ENCODE peak calls at places on chromosomes 2 and 18, in eight cellular contexts. O, T, S, M, C, U, Q and P are unnamed samples.

GRCh38 chr2:239482801-239483712 is 82.2 kb upstream of the HDAC4 start:
- DNase-seq in O (no peak), T (no peak), S (no peak), M (no peak), C (no peak), U (no peak), Q (no peak), P (no peak)

GRCh38 chr18:62183578-62184195 is 3.2 kb downstream of the PIGN start:
- DNase-seq in O (no peak), T (no peak), S (peak; percentile 32), M (no peak), C (peak; percentile 81), U (peak; percentile 76), Q (peak; percentile 73), P (no peak)

GRCh38 chr2:221390846-221391245 is 181.3 kb downstream of the EPHA4 start:
- DNase-seq in O (no peak), T (no peak), S (no peak), M (no peak), C (no peak), U (no peak), Q (no peak), P (no peak)

GRCh38 chr2:171056307-171056706 is 104.4 kb downstream of the TLK1 start:
- DNase-seq in O (no peak), T (no peak), S (no peak), M (no peak), C (peak; percentile 40), U (peak; percentile 40), Q (peak; percentile 12), P (no peak)

GRCh38 chr18:24560511-24560981 is 100.1 kb downstream of the HRH4 start:
- DNase-seq in O (no peak), T (no peak), S (peak; percentile 19), M (peak; percentile 68), C (no peak), U (no peak), Q (no peak), P (no peak)

GRCh38 chr2:148507970-148508369 is 136.6 kb upstream of the EPC2 start:
- DNase-seq in O (no peak), T (no peak), S (peak; percentile 66), M (no peak), C (no peak), U (no peak), Q (no peak), P (no peak)

GRCh38 chr2:228875152-228875875 is 395.8 kb downstream of the PID1 start:
- DNase-seq in O (no peak), T (no peak), S (no peak), M (no peak), C (peak; percentile 25), U (peak; percentile 34), Q (peak; percentile 75), P (peak; percentile 46)

GRCh38 chr2:164910091-164910899 is 45.0 kb downstream of the SLC38A11 start:
- DNase-seq in O (no peak), T (no peak), S (no peak), M (no peak), C (peak; percentile 41), U (peak; percentile 60), Q (peak; percentile 39), P (peak; percentile 35)

GRCh38 chr2:163733301-163733938 is 2.4 kb downstream of the FIGN start:
- DNase-seq in O (no peak), T (peak; percentile 44), S (no peak), M (no peak), C (peak; percentile 14), U (peak; percentile 38), Q (peak; percentile 20), P (no peak)

GRCh38 chr2:239327536-239328305 is 73.1 kb downstream of the HDAC4 start:
- DNase-seq in O (no peak), T (peak; percentile 51), S (peak; percentile 37), M (no peak), C (no peak), U (no peak), Q (peak; percentile 22), P (no peak)

GRCh38 chr18:22169889-22170420 is 566 bp downstream of the GATA6 start:
- DNase-seq in O (no peak), T (peak; percentile 51), S (peak; percentile 81), M (no peak), C (peak; percentile 58), U (no peak), Q (no peak), P (no peak)

GRCh38 chr2:120346034-120346666 is at the start of gene INHBB:
- DNase-seq in O (no peak), T (no peak), S (peak; percentile 88), M (no peak), C (no peak), U (no peak), Q (peak; percentile 56), P (no peak)

GRCh38 chr2:1651131-1652066 is 92.9 kb downstream of the PXDN start:
- DNase-seq in O (no peak), T (no peak), S (no peak), M (no peak), C (peak; percentile 45), U (no peak), Q (no peak), P (no peak)

GRCh38 chr2:118847447-118848172 is at the start of gene EN1:
- DNase-seq in O (no peak), T (no peak), S (peak; percentile 94), M (no peak), C (peak; percentile 48), U (peak; percentile 81), Q (peak; percentile 67), P (peak; percentile 74)

GRCh38 chr2:23926289-23926749 is 604 bp downstream of the ATAD2B start:
- DNase-seq in O (peak; percentile 2), T (peak; percentile 33), S (peak; percentile 77), M (peak; percentile 58), C (no peak), U (no peak), Q (peak; percentile 55), P (no peak)

GRCh38 chr18:76369791-76370555 is 125.1 kb downstream of the ZNF516 start:
- DNase-seq in O (no peak), T (no peak), S (no peak), M (no peak), C (no peak), U (no peak), Q (no peak), P (no peak)

GRCh38 chr2:3526871-3527270 is 7.5 kb upstream of the ADI1 start:
- DNase-seq in O (no peak), T (no peak), S (peak; percentile 47), M (no peak), C (no peak), U (no peak), Q (no peak), P (no peak)

GRCh38 chr2:128986867-128987268 is 668.2 kb upstream of the HS6ST1 start:
- DNase-seq in O (no peak), T (no peak), S (no peak), M (no peak), C (no peak), U (no peak), Q (no peak), P (no peak)

GRCh38 chr2:65064728-65065552 is 8.7 kb downstream of the CEP68 start:
- DNase-seq in O (no peak), T (peak; percentile 53), S (peak; percentile 65), M (no peak), C (peak; percentile 94), U (peak; percentile 93), Q (peak; percentile 93), P (peak; percentile 98)

GRCh38 chr18:13893418-13893760 is 21.9 kb downstream of the MC2R start:
- DNase-seq in O (no peak), T (no peak), S (no peak), M (no peak), C (no peak), U (no peak), Q (no peak), P (no peak)

GRCh38 chr2:151967829-151968722 is 130.8 kb downstream of the CACNB4 start:
- DNase-seq in O (no peak), T (no peak), S (no peak), M (no peak), C (no peak), U (no peak), Q (no peak), P (no peak)
- H3K4me3 ChIP-seq in O (no peak overlapping the region), T (no peak overlapping the region), S (no peak overlapping the region), M (no peak overlapping the region), C (no peak overlapping the region), U (no peak overlapping the region), Q (no peak overlapping the region), P (no peak overlapping the region)

GRCh38 chr18:23357992-23358594 is 95.0 kb upstream of the RIOK3 start:
- DNase-seq in O (no peak), T (peak; percentile 70), S (no peak), M (no peak), C (peak; percentile 63), U (peak; percentile 26), Q (no peak), P (no peak)
- H3K4me3 ChIP-seq in O (no peak overlapping the region), T (no peak overlapping the region), S (no peak overlapping the region), M (no peak overlapping the region), C (no peak overlapping the region), U (no peak overlapping the region), Q (no peak overlapping the region), P (no peak overlapping the region)

GRCh38 chr2:11744631-11745394 is 1.6 kb upstream of the LPIN1 start:
- DNase-seq in O (no peak), T (peak; percentile 58), S (peak; percentile 78), M (no peak), C (peak; percentile 42), U (peak; percentile 53), Q (peak; percentile 72), P (no peak)
- H3K4me3 ChIP-seq in O (no peak overlapping the region), T (no peak overlapping the region), S (no peak overlapping the region), M (peak overlapping the region; percentile 6), C (peak overlapping the region; percentile 19), U (peak overlapping the region; percentile 7), Q (peak overlapping the region; percentile 27), P (peak overlapping the region; percentile 16)

GRCh38 chr18:3218817-3219216 is 951 bp downstream of the MYOM1 start:
- DNase-seq in O (no peak), T (no peak), S (no peak), M (no peak), C (no peak), U (no peak), Q (no peak), P (no peak)
- H3K4me3 ChIP-seq in O (no peak overlapping the region), T (no peak overlapping the region), S (no peak overlapping the region), M (no peak overlapping the region), C (no peak overlapping the region), U (no peak overlapping the region), Q (no peak overlapping the region), P (no peak overlapping the region)

GRCh38 chr2:237600205-237600846 is 9.8 kb upstream of the RAB17 start:
- DNase-seq in O (no peak), T (peak; percentile 64), S (no peak), M (no peak), C (peak; percentile 76), U (no peak), Q (peak; percentile 87), P (no peak)
- H3K4me3 ChIP-seq in O (no peak overlapping the region), T (peak overlapping the region; percentile 21), S (no peak overlapping the region), M (no peak overlapping the region), C (no peak overlapping the region), U (no peak overlapping the region), Q (peak overlapping the region; percentile 31), P (no peak overlapping the region)

DNA sequence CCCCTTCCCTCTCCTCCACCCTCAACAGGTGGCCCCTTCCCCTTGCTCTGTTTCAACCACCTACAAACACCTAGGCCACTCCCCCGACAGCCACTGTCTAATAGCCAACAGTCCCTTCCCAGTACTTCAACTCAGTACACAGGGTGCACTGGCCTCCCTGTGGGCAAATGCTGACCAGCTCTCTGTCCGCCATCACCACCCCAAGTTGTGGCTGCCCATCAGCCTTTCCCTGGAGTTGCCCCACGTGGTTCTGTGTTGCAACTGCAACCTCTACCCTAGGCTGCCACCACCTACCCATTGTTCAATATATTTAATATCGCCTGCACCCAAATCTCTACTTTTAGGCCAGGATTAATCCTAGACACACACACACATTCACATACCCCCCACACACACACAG is 173.5 kb downstream of the MREG start:
- DNase-seq in O (no peak), T (no peak), S (peak; percentile 45), M (no peak), C (no peak), U (no peak), Q (no peak), P (no peak)
- H3K4me3 ChIP-seq in O (no peak overlapping the region), T (no peak overlapping the region), S (no peak overlapping the region), M (no peak overlapping the region), C (no peak overlapping the region), U (no peak overlapping the region), Q (no peak overlapping the region), P (no peak overlapping the region)